ENCODE peak calls at places on chromosomes 1 and 21, in nine cellular contexts. X is foreskin fibroblast, L is MCF 10A, W is OCI-LY7, Q is ovary, F is breast epithelium, U is A549, O is GM20000, D is astrocyte of the spinal cord. A is an unnamed sample.
A peak's percentile ranks its signal among the peaks of the same experiment; 100 is the strongest.

GRCh38 chr1:245166471-245166885 is 11.7 kb downstream of the KIF26B start:
- DNase-seq in W (no peak), L (no peak), F (no peak), D (no peak), U (no peak), X (peak; percentile 42), O (no peak), Q (no peak), A (no peak)

GRCh38 chr21:39347537-39347936 is 1.4 kb downstream of the HMGN1 start:
- DNase-seq in W (no peak), X (no peak), Q (no peak), L (peak; percentile 17), F (no peak), O (no peak), D (no peak), U (no peak), A (no peak)

GRCh38 chr1:38586993-38587646 is 272.5 kb downstream of the RRAGC start:
- DNase-seq in O (peak; percentile 85), U (peak; percentile 38), W (peak; percentile 42), D (no peak), X (no peak), Q (no peak), F (no peak), L (peak; percentile 53), A (peak; percentile 41)

GRCh38 chr1:19903621-19904020 is 19.8 kb downstream of the PLA2G2E start:
- DNase-seq in X (no peak), D (no peak), O (no peak), F (no peak), W (no peak), U (no peak), L (peak; percentile 76), Q (no peak), A (no peak)

GRCh38 chr1:27562021-27562420 is 41.9 kb downstream of the AHDC1 start:
- DNase-seq in Q (peak; percentile 49), W (no peak), L (no peak), X (peak; percentile 31), O (no peak), U (no peak), D (no peak), F (no peak), A (no peak)

GRCh38 chr21:46066843-46067331 is 31.0 kb upstream of the COL6A2 start:
- DNase-seq in W (no peak), F (peak; percentile 17), L (no peak), U (no peak), D (peak; percentile 62), O (no peak), X (peak; percentile 77), Q (peak; percentile 73), A (no peak)

GRCh38 chr1:2322065-2322571 is 69.2 kb downstream of the MORN1 start:
- DNase-seq in U (no peak), W (no peak), O (no peak), X (peak; percentile 88), D (peak; percentile 95), F (peak; percentile 90), Q (peak; percentile 84), L (no peak), A (peak; percentile 36)

GRCh38 chr1:20141001-20141400 is 1.9 kb downstream of the PLA2G2F start:
- DNase-seq in F (no peak), O (no peak), L (no peak), W (no peak), Q (no peak), D (no peak), U (no peak), X (no peak), A (no peak)

GRCh38 chr1:85224734-85225623 is 24.2 kb upstream of the SYDE2 start:
- DNase-seq in F (no peak), L (no peak), O (no peak), W (no peak), U (no peak), D (no peak), X (no peak), Q (no peak), A (peak; percentile 82)

GRCh38 chr1:95086949-95087533 is 14.3 kb upstream of the ALG14 start:
- DNase-seq in D (peak; percentile 90), L (peak; percentile 67), X (peak; percentile 88), Q (no peak), U (peak; percentile 72), O (no peak), F (no peak), W (no peak), A (peak; percentile 39)

GRCh38 chr21:37219766-37220432 is 47.2 kb downstream of the VPS26C start:
- DNase-seq in D (no peak), X (no peak), L (no peak), U (no peak), W (no peak), Q (no peak), O (no peak), F (no peak), A (no peak)

GRCh38 chr1:23810818-23811420 is 10.4 kb upstream of the GALE start:
- DNase-seq in F (no peak), U (no peak), W (peak; percentile 83), X (peak; percentile 60), D (no peak), Q (no peak), L (peak; percentile 54), O (peak; percentile 69), A (peak; percentile 45)

GRCh38 chr1:44536357-44536756 is 131.3 kb downstream of the RNF220 start:
- DNase-seq in O (no peak), Q (no peak), D (no peak), L (no peak), F (no peak), U (no peak), W (no peak), X (no peak), A (no peak)

GRCh38 chr1:227766015-227766634 is 30.9 kb downstream of the SNAP47 start:
- DNase-seq in F (no peak), X (peak; percentile 41), L (peak; percentile 44), O (no peak), Q (no peak), D (peak; percentile 48), U (no peak), W (no peak), A (no peak)

GRCh38 chr1:18965206-18966173 is 9.0 kb upstream of the IFFO2 start:
- DNase-seq in X (peak; percentile 36), D (no peak), F (peak; percentile 74), L (peak; percentile 73), O (no peak), U (no peak), W (no peak), Q (no peak), A (no peak)

GRCh38 chr1:202203238-202204039 is 9.8 kb downstream of the LGR6 start:
- DNase-seq in L (no peak), X (no peak), D (no peak), W (no peak), O (no peak), F (no peak), Q (no peak), U (no peak), A (no peak)

GRCh38 chr1:60745444-60745843 is 336.9 kb upstream of the NFIA start:
- DNase-seq in L (no peak), U (no peak), F (no peak), O (no peak), D (no peak), W (no peak), Q (no peak), X (no peak), A (no peak)
- TF ChIP-seq CTCF in L (no peak), U (no peak), F (no peak), O (no peak), D (no peak), W (no peak), Q (no peak), X (no peak), A (no peak)

GRCh38 chr1:205436776-205437485 is 15.1 kb upstream of the LEMD1 start:
- DNase-seq in D (no peak), O (no peak), X (no peak), U (no peak), L (no peak), Q (no peak), F (no peak), W (no peak), A (no peak)

GRCh38 chr1:205440121-205440475 is 15.7 kb downstream of the BLACAT1 start:
- DNase-seq in U (no peak), Q (no peak), F (no peak), D (no peak), O (no peak), W (no peak), L (no peak), X (no peak), A (no peak)

GRCh38 chr1:205440476-205441317 is 15.1 kb downstream of the BLACAT1 start:
- DNase-seq in Q (peak; percentile 65), L (peak; percentile 93), O (peak; percentile 82), W (peak; percentile 68), U (no peak), X (no peak), F (peak; percentile 81), D (peak; percentile 26), A (peak; percentile 96)

GRCh38 chr1:205437570-205437969 is 15.7 kb upstream of the LEMD1 start:
- DNase-seq in U (no peak), X (no peak), Q (no peak), L (no peak), W (no peak), O (no peak), F (no peak), D (no peak), A (no peak)

DNA sequence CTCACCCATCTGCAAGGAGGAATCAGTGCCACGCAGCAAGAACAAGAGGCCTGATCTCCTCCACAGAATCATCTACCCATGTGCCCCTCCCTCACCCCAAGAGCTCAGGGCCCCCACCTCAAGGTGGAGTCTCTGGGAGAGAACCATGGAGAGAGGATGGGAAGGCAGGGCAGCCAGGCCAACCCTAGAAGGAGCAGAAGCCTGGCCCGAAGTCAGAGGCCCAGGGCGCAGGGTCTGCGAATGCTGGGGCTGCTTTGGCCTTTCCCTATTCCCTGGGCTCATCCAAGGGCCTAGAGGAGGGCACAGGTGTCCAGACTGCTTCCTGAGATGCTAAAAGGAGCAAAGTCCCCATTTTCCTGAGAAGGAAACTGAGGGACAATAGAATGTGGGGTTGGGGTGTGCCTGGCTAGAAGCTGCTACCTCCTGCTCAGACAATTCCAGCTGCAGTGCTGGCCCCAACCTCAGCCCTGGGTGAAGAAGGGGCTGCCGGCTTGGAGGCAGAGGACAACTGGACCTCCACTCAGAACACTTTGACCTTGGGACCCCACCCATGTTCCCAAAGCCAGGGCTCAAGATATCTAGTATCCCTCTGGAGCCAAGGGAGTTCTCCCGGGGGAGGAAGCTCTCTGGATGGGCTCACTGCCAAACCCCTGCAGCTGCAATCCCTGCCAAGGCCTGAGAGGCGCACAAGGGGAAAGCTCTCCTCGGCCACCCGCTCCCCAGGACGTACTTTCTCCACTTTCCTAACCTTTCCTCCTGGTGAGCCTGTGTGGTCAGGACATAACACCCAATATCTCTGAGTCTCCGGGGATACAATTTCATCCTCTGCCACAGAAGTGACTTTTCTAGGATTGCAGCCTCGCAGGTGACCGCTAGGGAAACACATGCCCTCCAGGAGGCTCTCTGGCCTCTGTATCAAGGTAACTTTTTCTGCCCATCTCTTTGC is 16.6 kb upstream of the LEMD1 start:
- DNase-seq in Q (peak; percentile 91), W (peak; percentile 38), F (peak; percentile 74), O (no peak), D (peak; percentile 57), L (peak; percentile 92), X (peak; percentile 77), U (peak; percentile 83), A (peak; percentile 91)
- TF ChIP-seq CTCF in Q (peak; percentile 86), W (peak; percentile 64), F (peak; percentile 88), O (no peak), D (peak; percentile 73), L (peak; percentile 79), X (peak; percentile 54), U (peak; percentile 22), A (peak; percentile 91)

GRCh38 chr1:31705080-31705866 is 1.5 kb upstream of the COL16A1 start:
- DNase-seq in W (peak; percentile 36), F (peak; percentile 32), X (peak; percentile 87), U (peak; percentile 19), Q (peak; percentile 84), L (peak; percentile 66), D (peak; percentile 79), O (peak; percentile 80), A (peak; percentile 35)
- TF ChIP-seq CTCF in W (peak; percentile 51), F (no peak), X (peak; percentile 34), U (no peak), Q (no peak), L (peak; percentile 25), D (peak; percentile 21), O (peak; percentile 41), A (no peak)

GRCh38 chr21:24514081-24514733 is 1093.1 kb downstream of the MRPL39 start:
- DNase-seq in X (no peak), L (peak; percentile 33), F (no peak), U (no peak), O (no peak), W (no peak), D (peak; percentile 9), Q (no peak), A (no peak)
- TF ChIP-seq CTCF in X (no peak), L (peak; percentile 46), F (peak; percentile 28), U (no peak), O (no peak), W (peak; percentile 56), D (peak; percentile 53), Q (no peak), A (no peak)

A was measured in Calu3.